ENCODE peak calls at places on chromosomes 11 and 22, in seven cellular contexts. S is ovary; Z is HFF-Myc; U is adipocyte; B is psoas muscle; A is naive thymus-derived CD4-positive, alpha-beta T cell; K is A549. C is an unnamed sample.

GRCh38 chr11:86742436-86742805 is 57.9 kb upstream of the PRSS23 start:
- DNase-seq in S (no peak), Z (no peak), U (no peak), B (no peak), A (no peak), K (peak; percentile 52), C (no peak)

GRCh38 chr22:30286813-30287625 is 2.3 kb downstream of the CASTOR1 start:
- DNase-seq in S (no peak), Z (no peak), U (peak; percentile 62), B (peak; percentile 82), A (peak; percentile 89), K (peak; percentile 73), C (no peak)

GRCh38 chr22:37356922-37357321 is 70.4 kb downstream of the ELFN2 start:
- DNase-seq in S (no peak), Z (no peak), U (no peak), B (no peak), A (no peak), K (no peak), C (no peak)

GRCh38 chr11:103608566-103608965 is 427.9 kb upstream of the DDI1 start:
- DNase-seq in S (no peak), Z (no peak), U (no peak), B (no peak), A (no peak), K (no peak), C (peak; percentile 52)

GRCh38 chr11:10846664-10847063 is 11.2 kb downstream of the ZBED5 start:
- DNase-seq in S (no peak), Z (no peak), U (no peak), B (no peak), A (no peak), K (no peak), C (no peak)

GRCh38 chr11:14073821-14074529 is 111.5 kb downstream of the SPON1 start:
- DNase-seq in S (no peak), Z (no peak), U (peak; percentile 13), B (peak; percentile 61), A (no peak), K (no peak), C (peak; percentile 96)

GRCh38 chr22:29469755-29470154 is 10.3 kb upstream of the NEFH start:
- DNase-seq in S (no peak), Z (no peak), U (no peak), B (no peak), A (no peak), K (no peak), C (no peak)

GRCh38 chr22:35629406-35630234 is 12.5 kb upstream of the MB start:
- DNase-seq in S (peak; percentile 90), Z (peak; percentile 97), U (peak; percentile 97), B (peak; percentile 78), A (no peak), K (peak; percentile 93), C (peak; percentile 99)

GRCh38 chr11:73931039-73931645 is 19.7 kb upstream of the DNAJB13 start:
- DNase-seq in S (no peak), Z (peak; percentile 58), U (peak; percentile 67), B (no peak), A (no peak), K (peak; percentile 87), C (peak; percentile 77)

GRCh38 chr22:21009638-21010425 is 5.1 kb upstream of the P2RX6 start:
- DNase-seq in S (no peak), Z (no peak), U (peak; percentile 66), B (no peak), A (no peak), K (peak; percentile 22), C (peak; percentile 33)

GRCh38 chr11:70551323-70552166 is 153.2 kb downstream of the CTTN start:
- DNase-seq in S (no peak), Z (no peak), U (no peak), B (peak; percentile 19), A (no peak), K (no peak), C (peak; percentile 24)

GRCh38 chr11:30914143-30914762 is 328.1 kb upstream of the MPPED2 start:
- DNase-seq in S (no peak), Z (no peak), U (peak; percentile 29), B (peak; percentile 56), A (no peak), K (peak; percentile 42), C (peak; percentile 64)

GRCh38 chr22:24466831-24467249 is 28.3 kb upstream of the UPB1 start:
- DNase-seq in S (peak; percentile 55), Z (no peak), U (peak; percentile 69), B (no peak), A (no peak), K (peak; percentile 17), C (peak; percentile 54)

GRCh38 chr11:14422814-14423182 is 63.8 kb upstream of the RRAS2 start:
- DNase-seq in S (no peak), Z (no peak), U (no peak), B (no peak), A (no peak), K (no peak), C (no peak)

GRCh38 chr11:105179542-105180278 is 40.1 kb upstream of the CARD18 start:
- DNase-seq in S (no peak), Z (no peak), U (no peak), B (no peak), A (no peak), K (no peak), C (no peak)

GRCh38 chr11:76391811-76392475 is 10.8 kb downstream of the GVQW3 start:
- DNase-seq in S (no peak), Z (no peak), U (no peak), B (no peak), A (no peak), K (no peak), C (no peak)

DNA sequence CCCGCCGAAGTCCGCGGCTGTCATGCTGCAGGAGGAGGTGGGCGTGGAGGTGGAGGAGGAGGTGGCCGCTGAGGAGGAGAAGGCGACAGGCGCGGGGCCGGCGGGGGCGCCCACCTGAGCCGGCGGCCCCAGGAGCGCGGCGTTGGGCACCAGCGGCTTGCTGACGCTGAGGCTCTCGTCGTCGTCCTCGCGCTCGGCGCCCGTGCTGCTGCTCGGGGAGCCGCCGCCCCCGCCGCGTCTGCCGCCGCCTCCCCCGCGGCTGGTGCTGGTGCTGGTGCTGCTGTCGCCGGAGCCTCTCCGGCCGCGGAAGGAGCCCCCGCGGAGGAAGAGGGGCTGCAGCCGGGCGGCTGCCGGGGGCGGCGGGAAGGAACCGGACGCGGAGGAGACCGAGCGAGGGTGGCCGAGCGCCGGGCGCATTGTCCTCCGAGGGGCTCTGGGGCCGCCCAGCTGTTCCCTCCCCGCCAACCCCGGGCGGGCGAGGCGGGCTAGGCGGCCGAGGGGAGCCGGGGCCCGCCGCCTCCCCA is 387 bp downstream of the TMEM121B start:
- DNase-seq in S (no peak), Z (no peak), U (peak; percentile 34), B (peak; percentile 55), A (no peak), K (no peak), C (no peak)
- H3K4me3 ChIP-seq in S (peak overlapping the region; percentile 38), Z (peak overlapping the region; percentile 32), U (peak overlapping the region; percentile 56), B (peak overlapping the region; percentile 79), A (no peak overlapping the region), K (peak overlapping the region; percentile 44), C (peak overlapping the region; percentile 44)

GRCh38 chr11:111870887-111871692 is at the start of gene ALG9:
- DNase-seq in S (peak; percentile 86), Z (peak; percentile 60), U (peak; percentile 83), B (peak; percentile 94), A (peak; percentile 81), K (peak; percentile 82), C (peak; percentile 85)

GRCh38 chr11:111870522-111870886 is 877 bp downstream of the ALG9 start:
- DNase-seq in S (no peak), Z (no peak), U (no peak), B (no peak), A (no peak), K (no peak), C (no peak)

GRCh38 chr11:111871693-111872161 is 346 bp upstream of the ALG9 start:
- DNase-seq in S (no peak), Z (no peak), U (peak; percentile 27), B (no peak), A (no peak), K (no peak), C (no peak)

DNA sequence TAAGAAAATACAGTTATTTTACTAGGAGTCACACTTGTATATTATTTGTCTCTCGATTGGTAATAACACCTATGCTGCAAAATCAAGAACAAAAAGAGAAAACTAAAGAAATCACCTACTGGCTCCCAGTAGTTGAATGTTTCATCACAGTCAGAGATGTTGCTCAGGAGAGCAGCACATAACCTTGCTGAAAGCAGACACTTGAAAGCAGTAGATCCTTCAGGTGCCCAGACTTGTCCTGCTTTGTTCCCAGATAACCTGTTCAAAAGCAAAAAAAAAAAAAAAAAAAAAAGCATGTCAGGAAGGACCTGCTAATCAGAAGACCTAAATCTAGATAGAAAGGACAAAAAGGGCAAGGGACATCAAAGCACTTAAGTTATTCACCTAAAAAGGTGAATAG is 1.3 kb downstream of the ALG9 start:
- DNase-seq in S (no peak), Z (no peak), U (no peak), B (no peak), A (no peak), K (no peak), C (no peak)
- H3K4me3 ChIP-seq in S (no peak overlapping the region), Z (peak overlapping the region; percentile 63), U (peak overlapping the region; percentile 87), B (peak overlapping the region; percentile 91), A (no peak overlapping the region), K (no peak overlapping the region), C (peak overlapping the region; percentile 90)

GRCh38 chr22:50626856-50627451 is 998 bp downstream of the ARSA start:
- DNase-seq in S (no peak), Z (no peak), U (no peak), B (peak; percentile 66), A (no peak), K (no peak), C (no peak)

GRCh38 chr22:50628543-50629134 is 687 bp upstream of the ARSA start:
- DNase-seq in S (no peak), Z (no peak), U (no peak), B (no peak), A (no peak), K (no peak), C (no peak)

GRCh38 chr22:50626314-50626855 is 1.6 kb downstream of the ARSA start:
- DNase-seq in S (no peak), Z (no peak), U (no peak), B (no peak), A (no peak), K (no peak), C (no peak)

GRCh38 chr22:50627452-50627913 is 469 bp downstream of the ARSA start:
- DNase-seq in S (no peak), Z (no peak), U (peak; percentile 28), B (no peak), A (no peak), K (peak; percentile 24), C (no peak)

DNA sequence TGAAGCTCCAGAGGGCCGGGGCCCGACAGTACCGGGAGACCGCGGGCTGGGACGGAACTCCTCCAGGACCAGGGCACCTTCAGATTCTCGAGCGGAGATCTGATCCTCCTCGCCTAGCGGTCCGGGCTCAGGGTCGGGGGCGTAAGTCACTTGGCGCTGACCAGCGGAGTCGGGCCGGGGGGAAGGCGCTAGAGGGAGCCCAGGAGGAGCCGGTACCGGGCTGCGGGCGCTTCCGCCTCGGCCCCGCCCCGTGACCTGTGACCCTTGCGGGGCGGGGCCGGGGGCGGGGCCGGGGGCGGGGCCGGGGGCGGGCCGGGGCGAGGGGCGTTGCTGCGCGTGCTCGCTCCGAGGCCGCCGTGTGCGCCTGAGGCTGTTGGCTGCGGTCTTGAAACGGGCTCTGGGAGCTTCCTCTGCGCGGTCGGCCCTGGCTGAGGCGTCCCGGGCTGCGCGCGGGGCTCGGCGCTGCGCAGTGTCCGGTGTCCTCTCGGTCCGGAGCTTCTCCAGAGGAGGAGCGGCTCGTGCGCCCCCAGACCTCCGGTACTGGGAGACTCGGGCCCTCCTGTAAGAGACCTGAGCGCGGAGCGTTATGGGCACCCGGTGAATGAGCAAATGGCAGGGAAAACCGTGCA is at the start of gene ARSA:
- DNase-seq in S (peak; percentile 80), Z (no peak), U (peak; percentile 95), B (peak; percentile 93), A (peak; percentile 63), K (peak; percentile 56), C (peak; percentile 81)
- H3K4me3 ChIP-seq in S (peak within 1 kb of the TSS; percentile 40), Z (peak within 1 kb of the TSS; percentile 75), U (peak within 1 kb of the TSS; percentile 93), B (peak within 1 kb of the TSS; percentile 91), A (peak within 1 kb of the TSS; percentile 77), K (peak within 1 kb of the TSS; percentile 62), C (peak within 1 kb of the TSS; percentile 89)

GRCh38 chr11:114301927-114302326 is 5.7 kb downstream of the NNMT start:
- DNase-seq in S (no peak), Z (no peak), U (no peak), B (no peak), A (no peak), K (no peak), C (no peak)
- H3K4me3 ChIP-seq in S (no peak overlapping the region), Z (no peak overlapping the region), U (peak overlapping the region; percentile 82), B (peak overlapping the region; percentile 72), A (no peak overlapping the region), K (peak overlapping the region; percentile 13), C (peak overlapping the region; percentile 81)